ENCODE peak calls at places on chromosomes 12 and 14, in ten cellular contexts. L is tibial artery; S is ELR; K is iris pigment epithelial cell; T is ovary; A is HTR-8/SVneo; C is T1000; D is RKO; X is RCC 7860; G is CD8-positive, alpha-beta T cell. R is an unnamed sample.

GRCh38 chr14:76267322-76268012 is 108.5 kb upstream of the ESRRB start:
- DNase-seq in K (peak), L (peak), S (peak), A (peak), G (no peak), X (no peak), C (no peak), T (peak), D (no peak), R (peak)

GRCh38 chr14:77574446-77575125 is 41.9 kb downstream of the SPTLC2 start:
- DNase-seq in S (no peak), A (no peak), L (no peak), G (no peak), T (no peak), C (no peak), D (no peak), X (no peak), K (peak), R (no peak)

GRCh38 chr12:45208604-45209487 is 7.0 kb upstream of the ANO6 start:
- DNase-seq in T (no peak), S (peak), C (peak), D (peak), X (peak), L (no peak), K (peak), G (no peak), A (no peak), R (no peak)

GRCh38 chr14:90578283-90578985 is 181.6 kb downstream of the CALM1 start:
- DNase-seq in G (no peak), S (no peak), K (no peak), L (no peak), T (no peak), D (no peak), C (no peak), A (no peak), X (no peak), R (no peak)

GRCh38 chr14:73007835-73008234 is 19.1 kb downstream of the ZFYVE1 start:
- DNase-seq in X (no peak), D (no peak), A (no peak), C (no peak), T (no peak), G (no peak), S (no peak), K (no peak), L (no peak), R (no peak)

GRCh38 chr12:219891-220352 is 6.0 kb upstream of the SLC6A12 start:
- DNase-seq in C (no peak), T (peak), G (peak), L (peak), K (peak), A (peak), X (peak), S (peak), D (peak), R (peak)

GRCh38 chr12:114447274-114447716 is 41.4 kb upstream of the TBX5 start:
- DNase-seq in S (no peak), X (no peak), G (no peak), D (no peak), L (no peak), K (no peak), C (no peak), T (no peak), A (no peak), R (no peak)

GRCh38 chr12:64252708-64253107 is 30.6 kb upstream of the KICS2 start:
- DNase-seq in L (no peak), A (no peak), C (no peak), G (no peak), X (no peak), T (no peak), S (no peak), D (no peak), K (peak), R (no peak)

GRCh38 chr14:68549966-68550705 is 242.7 kb downstream of the ZFP36L1 start:
- DNase-seq in X (peak), D (no peak), K (peak), C (no peak), S (peak), T (no peak), G (no peak), A (no peak), L (no peak), R (no peak)

GRCh38 chr12:5965950-5966383 is 20.9 kb upstream of the ANO2 start:
- DNase-seq in X (no peak), C (no peak), G (peak), S (peak), L (no peak), T (no peak), K (peak), A (peak), D (peak), R (peak)

GRCh38 chr12:15778126-15778525 is 11.1 kb downstream of the EPS8 start:
- DNase-seq in G (no peak), T (no peak), L (no peak), X (peak), D (no peak), A (no peak), C (no peak), K (peak), S (peak), R (no peak)

GRCh38 chr14:100810435-100810834 is 15.5 kb upstream of the MEG3 start:
- DNase-seq in S (no peak), A (no peak), D (no peak), X (no peak), L (no peak), G (no peak), C (no peak), K (no peak), T (no peak), R (no peak)

GRCh38 chr12:113161415-113162016 is 12.0 kb downstream of the CFAP73 start:
- DNase-seq in T (no peak), A (no peak), S (peak), X (no peak), K (peak), C (no peak), L (no peak), D (no peak), G (no peak), R (peak)

GRCh38 chr14:30569216-30569902 is 10.4 kb downstream of the G2E3 start:
- DNase-seq in X (no peak), S (no peak), A (no peak), K (no peak), G (no peak), C (no peak), L (no peak), T (no peak), D (no peak), R (no peak)

GRCh38 chr12:54749191-54749818 is 101.1 kb upstream of the DCD start:
- DNase-seq in D (peak), T (no peak), G (peak), A (peak), L (no peak), X (peak), C (no peak), K (peak), S (peak), R (peak)

GRCh38 chr12:22626429-22626828 is 1.5 kb downstream of the ETNK1 start:
- DNase-seq in X (no peak), A (no peak), S (peak), K (peak), T (no peak), C (no peak), D (peak), G (no peak), L (no peak), R (no peak)

R was measured in RWPE1.